ENCODE peak calls at places on chromosomes 7 and 10, in ten cellular contexts. One of them, this sample, is unnamed. For H3K4me1, the result is how much of the 10 kb centered on the place peaks cover.

GRCh38 chr10:114500643-114501042 is 96.3 kb upstream of the AFAP1L2 start:
- DNase-seq in MM.1S: no peak
- DNase-seq in Peyer's patch: no peak
- DNase-seq in H9: no peak
- DNase-seq in heart right ventricle: no peak
- DNase-seq in transverse colon: no peak
- DNase-seq in right lobe of liver: no peak
- DNase-seq in mesendoderm: no peak
- DNase-seq in hepatocyte: no peak
- DNase-seq in endothelial cell of umbilical vein: no peak
- DNase-seq in this sample: no peak

GRCh38 chr10:71576842-71577241 is 142.7 kb downstream of the C10orf105 start:
- DNase-seq in right lobe of liver: no peak
- DNase-seq in heart right ventricle: no peak
- DNase-seq in hepatocyte: no peak
- DNase-seq in endothelial cell of umbilical vein: no peak
- DNase-seq in Peyer's patch: no peak
- DNase-seq in MM.1S: no peak
- DNase-seq in mesendoderm: no peak
- DNase-seq in transverse colon: no peak
- DNase-seq in H9: no peak
- DNase-seq in this sample: no peak

GRCh38 chr7:29565982-29566746 is 2.5 kb downstream of the PRR15 start:
- DNase-seq in hepatocyte: no peak
- DNase-seq in mesendoderm: peak
- DNase-seq in heart right ventricle: peak
- DNase-seq in transverse colon: peak
- DNase-seq in endothelial cell of umbilical vein: no peak
- DNase-seq in right lobe of liver: peak
- DNase-seq in MM.1S: no peak
- DNase-seq in H9: peak
- DNase-seq in Peyer's patch: no peak
- DNase-seq in this sample: peak

GRCh38 chr7:86937499-86937898 is 122.0 kb downstream of the ELAPOR2 start:
- DNase-seq in hepatocyte: no peak
- DNase-seq in H9: no peak
- DNase-seq in right lobe of liver: no peak
- DNase-seq in heart right ventricle: no peak
- DNase-seq in Peyer's patch: no peak
- DNase-seq in endothelial cell of umbilical vein: no peak
- DNase-seq in mesendoderm: no peak
- DNase-seq in MM.1S: no peak
- DNase-seq in transverse colon: no peak
- DNase-seq in this sample: peak

GRCh38 chr7:47045592-47045991 is 536.3 kb downstream of the TNS3 start:
- DNase-seq in Peyer's patch: no peak
- DNase-seq in transverse colon: no peak
- DNase-seq in right lobe of liver: no peak
- DNase-seq in heart right ventricle: no peak
- DNase-seq in endothelial cell of umbilical vein: no peak
- DNase-seq in mesendoderm: no peak
- DNase-seq in H9: no peak
- DNase-seq in hepatocyte: no peak
- DNase-seq in MM.1S: no peak
- DNase-seq in this sample: peak

GRCh38 chr7:148699772-148700629 is 1.3 kb downstream of the CUL1 start:
- DNase-seq in H9: no peak
- DNase-seq in right lobe of liver: no peak
- DNase-seq in heart right ventricle: no peak
- DNase-seq in transverse colon: no peak
- DNase-seq in Peyer's patch: no peak
- DNase-seq in hepatocyte: peak
- DNase-seq in endothelial cell of umbilical vein: peak
- DNase-seq in mesendoderm: peak
- DNase-seq in MM.1S: peak
- DNase-seq in this sample: peak

GRCh38 chr7:125126376-125126775 is 196.8 kb upstream of the POT1 start:
- DNase-seq in MM.1S: no peak
- DNase-seq in transverse colon: no peak
- DNase-seq in hepatocyte: no peak
- DNase-seq in Peyer's patch: no peak
- DNase-seq in mesendoderm: peak
- DNase-seq in endothelial cell of umbilical vein: no peak
- DNase-seq in right lobe of liver: no peak
- DNase-seq in heart right ventricle: no peak
- DNase-seq in H9: no peak
- DNase-seq in this sample: no peak

GRCh38 chr10:132606536-132607316 is 69.1 kb downstream of the INPP5A start:
- DNase-seq in transverse colon: no peak
- DNase-seq in mesendoderm: no peak
- DNase-seq in MM.1S: no peak
- DNase-seq in H9: no peak
- DNase-seq in hepatocyte: no peak
- DNase-seq in Peyer's patch: no peak
- DNase-seq in right lobe of liver: no peak
- DNase-seq in endothelial cell of umbilical vein: no peak
- DNase-seq in heart right ventricle: peak
- DNase-seq in this sample: no peak

GRCh38 chr10:117555863-117556262 is 13.3 kb downstream of the EMX2 start:
- DNase-seq in Peyer's patch: no peak
- DNase-seq in endothelial cell of umbilical vein: no peak
- DNase-seq in hepatocyte: no peak
- DNase-seq in mesendoderm: no peak
- DNase-seq in heart right ventricle: no peak
- DNase-seq in right lobe of liver: no peak
- DNase-seq in H9: no peak
- DNase-seq in transverse colon: no peak
- DNase-seq in MM.1S: no peak
- DNase-seq in this sample: no peak

GRCh38 chr7:69078997-69079769 is 519.1 kb upstream of the AUTS2 start:
- DNase-seq in transverse colon: peak
- DNase-seq in right lobe of liver: peak
- DNase-seq in endothelial cell of umbilical vein: no peak
- DNase-seq in MM.1S: no peak
- DNase-seq in hepatocyte: no peak
- DNase-seq in heart right ventricle: no peak
- DNase-seq in mesendoderm: no peak
- DNase-seq in Peyer's patch: no peak
- DNase-seq in H9: no peak
- DNase-seq in this sample: no peak

GRCh38 chr7:20470726-20471125 is 140.0 kb downstream of the ITGB8 start:
- DNase-seq in transverse colon: no peak
- DNase-seq in H9: no peak
- DNase-seq in endothelial cell of umbilical vein: no peak
- DNase-seq in MM.1S: no peak
- DNase-seq in right lobe of liver: no peak
- DNase-seq in hepatocyte: no peak
- DNase-seq in Peyer's patch: no peak
- DNase-seq in mesendoderm: no peak
- DNase-seq in heart right ventricle: no peak
- DNase-seq in this sample: no peak

GRCh38 chr10:80159166-80159888 is 26.8 kb downstream of the PLAC9 start:
- DNase-seq in right lobe of liver: no peak
- DNase-seq in heart right ventricle: no peak
- DNase-seq in H9: no peak
- DNase-seq in transverse colon: no peak
- DNase-seq in MM.1S: no peak
- DNase-seq in mesendoderm: no peak
- DNase-seq in Peyer's patch: no peak
- DNase-seq in endothelial cell of umbilical vein: no peak
- DNase-seq in hepatocyte: no peak
- DNase-seq in this sample: peak
- H3K4me1 ChIP-seq in right lobe of liver: under half
- H3K4me1 ChIP-seq in heart right ventricle: under half
- H3K4me1 ChIP-seq in H9: under half
- H3K4me1 ChIP-seq in transverse colon: under half
- H3K4me1 ChIP-seq in MM.1S: under half
- H3K4me1 ChIP-seq in mesendoderm: under half
- H3K4me1 ChIP-seq in Peyer's patch: under half
- H3K4me1 ChIP-seq in endothelial cell of umbilical vein: under half
- H3K4me1 ChIP-seq in hepatocyte: under half
- H3K4me1 ChIP-seq in this sample: under half

GRCh38 chr7:157929671-157930070 is 592.9 kb downstream of the DNAJB6 start:
- DNase-seq in transverse colon: no peak
- DNase-seq in H9: no peak
- DNase-seq in Peyer's patch: no peak
- DNase-seq in right lobe of liver: no peak
- DNase-seq in MM.1S: no peak
- DNase-seq in hepatocyte: no peak
- DNase-seq in mesendoderm: no peak
- DNase-seq in heart right ventricle: no peak
- DNase-seq in endothelial cell of umbilical vein: no peak
- DNase-seq in this sample: no peak

GRCh38 chr7:157930926-157931466 is 594.2 kb downstream of the DNAJB6 start:
- DNase-seq in Peyer's patch: no peak
- DNase-seq in hepatocyte: no peak
- DNase-seq in transverse colon: no peak
- DNase-seq in mesendoderm: no peak
- DNase-seq in endothelial cell of umbilical vein: no peak
- DNase-seq in right lobe of liver: no peak
- DNase-seq in H9: no peak
- DNase-seq in MM.1S: no peak
- DNase-seq in heart right ventricle: no peak
- DNase-seq in this sample: no peak

GRCh38 chr7:157928171-157928794 is 591.5 kb downstream of the DNAJB6 start:
- DNase-seq in heart right ventricle: no peak
- DNase-seq in H9: no peak
- DNase-seq in right lobe of liver: no peak
- DNase-seq in transverse colon: no peak
- DNase-seq in endothelial cell of umbilical vein: no peak
- DNase-seq in hepatocyte: no peak
- DNase-seq in mesendoderm: no peak
- DNase-seq in Peyer's patch: no peak
- DNase-seq in MM.1S: no peak
- DNase-seq in this sample: no peak

GRCh38 chr7:157928808-157929425 is 592.1 kb downstream of the DNAJB6 start:
- DNase-seq in mesendoderm: no peak
- DNase-seq in transverse colon: no peak
- DNase-seq in MM.1S: no peak
- DNase-seq in H9: no peak
- DNase-seq in right lobe of liver: no peak
- DNase-seq in hepatocyte: no peak
- DNase-seq in heart right ventricle: no peak
- DNase-seq in endothelial cell of umbilical vein: no peak
- DNase-seq in Peyer's patch: no peak
- DNase-seq in this sample: no peak

GRCh38 chr7:157930441-157930840 is 593.6 kb downstream of the DNAJB6 start:
- DNase-seq in mesendoderm: no peak
- DNase-seq in heart right ventricle: no peak
- DNase-seq in right lobe of liver: no peak
- DNase-seq in hepatocyte: no peak
- DNase-seq in Peyer's patch: no peak
- DNase-seq in transverse colon: no peak
- DNase-seq in endothelial cell of umbilical vein: no peak
- DNase-seq in H9: no peak
- DNase-seq in MM.1S: no peak
- DNase-seq in this sample: no peak
- H3K4me1 ChIP-seq in mesendoderm: under half
- H3K4me1 ChIP-seq in heart right ventricle: under half
- H3K4me1 ChIP-seq in right lobe of liver: under half
- H3K4me1 ChIP-seq in hepatocyte: under half
- H3K4me1 ChIP-seq in Peyer's patch: under half
- H3K4me1 ChIP-seq in transverse colon: under half
- H3K4me1 ChIP-seq in endothelial cell of umbilical vein: under half
- H3K4me1 ChIP-seq in H9: under half
- H3K4me1 ChIP-seq in MM.1S: under half
- H3K4me1 ChIP-seq in this sample: under half

DNA sequence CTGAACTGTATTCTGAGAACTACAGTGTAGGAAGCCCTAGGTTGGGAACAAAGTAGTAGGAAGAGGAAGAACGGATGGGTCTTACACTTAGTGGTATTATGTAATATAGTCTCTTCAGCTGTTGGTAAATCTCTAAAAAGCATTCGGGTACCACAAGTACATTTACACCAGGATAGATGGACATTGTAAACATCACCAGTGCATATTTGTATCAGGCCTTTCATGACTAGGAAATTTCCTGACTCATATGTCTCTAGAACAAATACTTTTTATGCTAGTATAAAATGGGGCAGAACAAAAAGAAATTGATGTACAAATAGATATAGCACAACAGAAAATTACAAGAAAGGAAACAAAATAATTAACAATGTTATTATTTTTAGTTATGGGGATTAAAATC is 21.5 kb upstream of the OR6B1 start:
- DNase-seq in right lobe of liver: no peak
- DNase-seq in endothelial cell of umbilical vein: no peak
- DNase-seq in hepatocyte: no peak
- DNase-seq in transverse colon: no peak
- DNase-seq in mesendoderm: no peak
- DNase-seq in heart right ventricle: no peak
- DNase-seq in Peyer's patch: no peak
- DNase-seq in H9: no peak
- DNase-seq in MM.1S: no peak
- DNase-seq in this sample: no peak
- H3K4me1 ChIP-seq in right lobe of liver: under half
- H3K4me1 ChIP-seq in endothelial cell of umbilical vein: under half
- H3K4me1 ChIP-seq in hepatocyte: under half
- H3K4me1 ChIP-seq in transverse colon: under half
- H3K4me1 ChIP-seq in mesendoderm: under half
- H3K4me1 ChIP-seq in heart right ventricle: under half
- H3K4me1 ChIP-seq in Peyer's patch: under half
- H3K4me1 ChIP-seq in H9: under half
- H3K4me1 ChIP-seq in MM.1S: under half
- H3K4me1 ChIP-seq in this sample: under half

GRCh38 chr10:124180044-124180745 is 86.8 kb upstream of the CHST15 start:
- DNase-seq in right lobe of liver: no peak
- DNase-seq in MM.1S: no peak
- DNase-seq in mesendoderm: no peak
- DNase-seq in transverse colon: no peak
- DNase-seq in H9: no peak
- DNase-seq in Peyer's patch: no peak
- DNase-seq in hepatocyte: no peak
- DNase-seq in endothelial cell of umbilical vein: no peak
- DNase-seq in heart right ventricle: no peak
- DNase-seq in this sample: no peak

GRCh38 chr10:124183617-124184016 is 90.2 kb upstream of the CHST15 start:
- DNase-seq in transverse colon: no peak
- DNase-seq in right lobe of liver: no peak
- DNase-seq in endothelial cell of umbilical vein: no peak
- DNase-seq in H9: no peak
- DNase-seq in MM.1S: no peak
- DNase-seq in Peyer's patch: no peak
- DNase-seq in heart right ventricle: no peak
- DNase-seq in hepatocyte: no peak
- DNase-seq in mesendoderm: no peak
- DNase-seq in this sample: no peak

GRCh38 chr10:124182088-124182541 is 88.7 kb upstream of the CHST15 start:
- DNase-seq in heart right ventricle: peak
- DNase-seq in endothelial cell of umbilical vein: no peak
- DNase-seq in MM.1S: no peak
- DNase-seq in mesendoderm: no peak
- DNase-seq in right lobe of liver: no peak
- DNase-seq in Peyer's patch: no peak
- DNase-seq in H9: no peak
- DNase-seq in hepatocyte: no peak
- DNase-seq in transverse colon: no peak
- DNase-seq in this sample: no peak

GRCh38 chr10:124180947-124181549 is 87.7 kb upstream of the CHST15 start:
- DNase-seq in endothelial cell of umbilical vein: no peak
- DNase-seq in heart right ventricle: no peak
- DNase-seq in transverse colon: no peak
- DNase-seq in mesendoderm: no peak
- DNase-seq in Peyer's patch: no peak
- DNase-seq in right lobe of liver: no peak
- DNase-seq in MM.1S: no peak
- DNase-seq in hepatocyte: no peak
- DNase-seq in H9: no peak
- DNase-seq in this sample: no peak

GRCh38 chr10:124181656-124182055 is 88.3 kb upstream of the CHST15 start:
- DNase-seq in endothelial cell of umbilical vein: no peak
- DNase-seq in heart right ventricle: no peak
- DNase-seq in right lobe of liver: no peak
- DNase-seq in H9: no peak
- DNase-seq in MM.1S: no peak
- DNase-seq in transverse colon: no peak
- DNase-seq in hepatocyte: no peak
- DNase-seq in mesendoderm: no peak
- DNase-seq in Peyer's patch: no peak
- DNase-seq in this sample: no peak
- H3K4me1 ChIP-seq in endothelial cell of umbilical vein: under half
- H3K4me1 ChIP-seq in heart right ventricle: under half
- H3K4me1 ChIP-seq in right lobe of liver: under half
- H3K4me1 ChIP-seq in H9: under half
- H3K4me1 ChIP-seq in MM.1S: under half
- H3K4me1 ChIP-seq in transverse colon: under half
- H3K4me1 ChIP-seq in hepatocyte: under half
- H3K4me1 ChIP-seq in mesendoderm: under half
- H3K4me1 ChIP-seq in Peyer's patch: under half
- H3K4me1 ChIP-seq in this sample: under half

This sample was measured in A673.